ENCODE peak calls at places on chromosomes 16 and 17, in eight cellular contexts. One of them, this sample, is unnamed. For H3K4me1, the result is how much of the 10 kb centered on the place peaks cover.

GRCh38 chr17:64009571-64010402 is 10.6 kb downstream of the ICAM2 start:
- DNase-seq in left ventricle myocardium inferior: no peak
- DNase-seq in ovary: no peak
- DNase-seq in lung: no peak
- DNase-seq in thoracic aorta: no peak
- DNase-seq in aorta: no peak
- DNase-seq in HepG2: no peak
- DNase-seq in cardiac muscle cell: no peak
- DNase-seq in this sample: peak

GRCh38 chr16:57091990-57092785 is at the start of gene CPNE2:
- DNase-seq in left ventricle myocardium inferior: peak
- DNase-seq in cardiac muscle cell: peak
- DNase-seq in HepG2: no peak
- DNase-seq in thoracic aorta: no peak
- DNase-seq in ovary: peak
- DNase-seq in lung: peak
- DNase-seq in aorta: peak
- DNase-seq in this sample: no peak

GRCh38 chr16:87895641-87896141 is 26.4 kb upstream of the SLC7A5 start:
- DNase-seq in HepG2: no peak
- DNase-seq in thoracic aorta: no peak
- DNase-seq in aorta: no peak
- DNase-seq in left ventricle myocardium inferior: no peak
- DNase-seq in cardiac muscle cell: no peak
- DNase-seq in ovary: no peak
- DNase-seq in lung: no peak
- DNase-seq in this sample: no peak

GRCh38 chr17:66491213-66491612 is 188.8 kb downstream of the PRKCA start:
- DNase-seq in thoracic aorta: no peak
- DNase-seq in left ventricle myocardium inferior: no peak
- DNase-seq in lung: no peak
- DNase-seq in aorta: no peak
- DNase-seq in cardiac muscle cell: no peak
- DNase-seq in HepG2: no peak
- DNase-seq in ovary: no peak
- DNase-seq in this sample: no peak

GRCh38 chr16:24988593-24989338 is 26.4 kb downstream of the ARHGAP17 start:
- DNase-seq in lung: no peak
- DNase-seq in cardiac muscle cell: peak
- DNase-seq in thoracic aorta: no peak
- DNase-seq in HepG2: peak
- DNase-seq in aorta: no peak
- DNase-seq in ovary: no peak
- DNase-seq in left ventricle myocardium inferior: no peak
- DNase-seq in this sample: no peak

GRCh38 chr17:80501739-80502577 is 25.6 kb upstream of the NPTX1 start:
- DNase-seq in cardiac muscle cell: no peak
- DNase-seq in aorta: no peak
- DNase-seq in left ventricle myocardium inferior: no peak
- DNase-seq in lung: no peak
- DNase-seq in HepG2: no peak
- DNase-seq in thoracic aorta: no peak
- DNase-seq in ovary: no peak
- DNase-seq in this sample: peak

GRCh38 chr16:56861756-56862155 is 3.3 kb upstream of the SLC12A3 start:
- DNase-seq in ovary: no peak
- DNase-seq in aorta: no peak
- DNase-seq in HepG2: no peak
- DNase-seq in thoracic aorta: no peak
- DNase-seq in lung: no peak
- DNase-seq in left ventricle myocardium inferior: no peak
- DNase-seq in cardiac muscle cell: no peak
- DNase-seq in this sample: no peak

GRCh38 chr17:73669771-73670170 is 25.5 kb upstream of the SDK2 start:
- DNase-seq in left ventricle myocardium inferior: no peak
- DNase-seq in lung: no peak
- DNase-seq in HepG2: no peak
- DNase-seq in cardiac muscle cell: no peak
- DNase-seq in aorta: no peak
- DNase-seq in ovary: no peak
- DNase-seq in thoracic aorta: no peak
- DNase-seq in this sample: no peak

GRCh38 chr17:31490991-31491793 is 99.7 kb downstream of the RAB11FIP4 start:
- DNase-seq in aorta: no peak
- DNase-seq in left ventricle myocardium inferior: no peak
- DNase-seq in cardiac muscle cell: no peak
- DNase-seq in lung: no peak
- DNase-seq in HepG2: no peak
- DNase-seq in ovary: no peak
- DNase-seq in thoracic aorta: no peak
- DNase-seq in this sample: no peak

GRCh38 chr16:26963109-26963508 is 103.6 kb upstream of the C16orf82 start:
- DNase-seq in thoracic aorta: no peak
- DNase-seq in aorta: no peak
- DNase-seq in lung: no peak
- DNase-seq in cardiac muscle cell: peak
- DNase-seq in ovary: no peak
- DNase-seq in HepG2: peak
- DNase-seq in left ventricle myocardium inferior: no peak
- DNase-seq in this sample: no peak

GRCh38 chr16:46745594-46745993 is 2.5 kb downstream of the MYLK3 start:
- DNase-seq in cardiac muscle cell: no peak
- DNase-seq in lung: no peak
- DNase-seq in ovary: no peak
- DNase-seq in HepG2: no peak
- DNase-seq in aorta: peak
- DNase-seq in thoracic aorta: no peak
- DNase-seq in left ventricle myocardium inferior: no peak
- DNase-seq in this sample: peak

GRCh38 chr16:2237552-2238395 is 1.5 kb downstream of the DNASE1L2 start:
- DNase-seq in aorta: no peak
- DNase-seq in cardiac muscle cell: no peak
- DNase-seq in lung: no peak
- DNase-seq in left ventricle myocardium inferior: no peak
- DNase-seq in thoracic aorta: no peak
- DNase-seq in ovary: no peak
- DNase-seq in HepG2: no peak
- DNase-seq in this sample: no peak

GRCh38 chr17:78872486-78872885 is 30.5 kb downstream of the CEP295NL start:
- DNase-seq in cardiac muscle cell: no peak
- DNase-seq in lung: no peak
- DNase-seq in HepG2: no peak
- DNase-seq in aorta: no peak
- DNase-seq in left ventricle myocardium inferior: no peak
- DNase-seq in ovary: no peak
- DNase-seq in thoracic aorta: no peak
- DNase-seq in this sample: no peak

GRCh38 chr17:72760368-72760767 is 332.1 kb downstream of the SLC39A11 start:
- DNase-seq in aorta: no peak
- DNase-seq in left ventricle myocardium inferior: no peak
- DNase-seq in ovary: no peak
- DNase-seq in lung: no peak
- DNase-seq in thoracic aorta: no peak
- DNase-seq in cardiac muscle cell: no peak
- DNase-seq in HepG2: no peak
- DNase-seq in this sample: no peak

DNA sequence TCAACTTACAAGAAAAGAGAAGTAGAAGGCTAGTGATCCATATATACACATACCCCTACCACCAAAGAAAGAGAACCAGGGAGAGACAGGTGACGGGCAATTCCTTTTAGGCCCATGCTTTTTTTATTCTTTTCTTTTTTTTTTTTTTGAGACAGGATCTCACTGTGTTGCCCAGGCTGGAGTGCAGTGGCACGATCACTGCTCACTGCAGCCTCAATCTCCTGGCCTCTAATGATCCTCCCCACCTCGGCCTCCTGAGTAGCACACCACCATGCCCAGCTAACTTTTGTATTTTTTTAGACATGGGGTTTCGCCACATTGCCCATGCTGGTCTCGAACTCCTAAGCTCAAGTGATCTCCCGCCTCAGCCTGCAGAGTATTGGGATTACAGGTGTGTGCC is 4.8 kb downstream of the HSPB9 start:
- DNase-seq in lung: no peak
- DNase-seq in left ventricle myocardium inferior: no peak
- DNase-seq in cardiac muscle cell: no peak
- DNase-seq in thoracic aorta: no peak
- DNase-seq in ovary: no peak
- DNase-seq in HepG2: no peak
- DNase-seq in aorta: no peak
- DNase-seq in this sample: no peak
- H3K27ac ChIP-seq in lung: no peak
- H3K27ac ChIP-seq in left ventricle myocardium inferior: peak
- H3K27ac ChIP-seq in cardiac muscle cell: no peak
- H3K27ac ChIP-seq in thoracic aorta: no peak
- H3K27ac ChIP-seq in ovary: no peak
- H3K27ac ChIP-seq in HepG2: no peak
- H3K27ac ChIP-seq in aorta: no peak
- H3K27ac ChIP-seq in this sample: no peak

DNA sequence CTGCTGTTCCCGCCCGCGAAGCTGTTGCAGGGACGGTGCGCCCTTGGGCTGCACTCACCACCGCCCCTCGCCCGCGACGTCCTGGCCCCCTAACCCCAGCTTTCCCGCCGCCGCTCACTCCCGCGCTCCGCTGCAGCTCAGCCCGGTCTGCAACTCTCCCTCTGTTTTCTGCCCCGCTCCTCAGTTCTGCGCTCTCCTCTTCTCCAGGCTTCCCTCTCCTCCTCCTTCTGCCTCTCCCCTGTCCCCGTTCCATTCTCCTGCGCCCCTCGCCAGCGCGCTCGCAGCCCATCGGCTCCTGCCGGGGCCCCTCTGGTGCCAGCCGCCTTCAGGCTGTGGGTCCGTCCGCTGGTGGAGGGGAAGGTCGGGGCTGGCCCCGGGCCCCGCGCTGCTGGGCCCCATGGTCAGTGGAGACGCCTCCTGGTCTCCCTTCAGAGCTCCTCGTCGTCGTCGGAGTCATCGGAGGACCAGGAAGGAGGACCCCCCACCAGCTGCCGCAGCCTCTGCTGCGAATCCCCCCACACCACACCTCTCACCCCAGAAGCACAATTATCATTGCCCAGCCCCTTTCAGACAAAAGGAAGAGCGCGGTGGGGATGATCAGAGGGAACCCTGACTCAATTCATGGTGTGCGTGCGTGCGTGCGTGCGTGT is 223.2 kb upstream of the FOXF1 start:
- DNase-seq in HepG2: no peak
- DNase-seq in cardiac muscle cell: no peak
- DNase-seq in aorta: no peak
- DNase-seq in lung: no peak
- DNase-seq in left ventricle myocardium inferior: no peak
- DNase-seq in thoracic aorta: no peak
- DNase-seq in ovary: no peak
- DNase-seq in this sample: no peak
- H3K4me1 ChIP-seq in HepG2: under half
- H3K4me1 ChIP-seq in cardiac muscle cell: under half
- H3K4me1 ChIP-seq in aorta: under half
- H3K4me1 ChIP-seq in lung: under half
- H3K4me1 ChIP-seq in left ventricle myocardium inferior: under half
- H3K4me1 ChIP-seq in thoracic aorta: under half
- H3K4me1 ChIP-seq in ovary: under half
- H3K4me1 ChIP-seq in this sample: under half

DNA sequence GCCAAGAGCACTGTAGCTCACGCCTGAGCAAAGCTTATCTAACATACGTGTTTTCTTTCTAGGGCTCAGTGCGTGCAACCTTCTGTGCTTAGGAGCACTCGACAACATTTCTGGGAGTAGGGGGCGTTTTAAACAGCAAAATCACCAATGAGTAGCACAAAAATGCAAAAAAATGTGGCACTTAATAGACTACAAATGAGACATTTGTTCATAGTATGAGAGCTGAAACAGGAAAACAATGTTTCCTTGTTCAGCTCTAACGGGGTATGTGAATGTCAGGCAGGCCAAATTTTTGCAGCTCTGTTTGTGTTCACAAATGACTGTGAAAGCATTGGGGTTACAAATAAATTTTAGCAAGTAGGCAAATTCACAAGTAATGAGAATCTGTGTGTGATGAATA is 206.3 kb downstream of the CNTNAP4 start:
- DNase-seq in aorta: no peak
- DNase-seq in ovary: no peak
- DNase-seq in thoracic aorta: no peak
- DNase-seq in left ventricle myocardium inferior: no peak
- DNase-seq in lung: no peak
- DNase-seq in HepG2: no peak
- DNase-seq in cardiac muscle cell: no peak
- DNase-seq in this sample: no peak
- H3K27ac ChIP-seq in aorta: no peak
- H3K27ac ChIP-seq in ovary: no peak
- H3K27ac ChIP-seq in thoracic aorta: no peak
- H3K27ac ChIP-seq in left ventricle myocardium inferior: no peak
- H3K27ac ChIP-seq in lung: no peak
- H3K27ac ChIP-seq in HepG2: no peak
- H3K27ac ChIP-seq in cardiac muscle cell: no peak
- H3K27ac ChIP-seq in this sample: no peak

DNA sequence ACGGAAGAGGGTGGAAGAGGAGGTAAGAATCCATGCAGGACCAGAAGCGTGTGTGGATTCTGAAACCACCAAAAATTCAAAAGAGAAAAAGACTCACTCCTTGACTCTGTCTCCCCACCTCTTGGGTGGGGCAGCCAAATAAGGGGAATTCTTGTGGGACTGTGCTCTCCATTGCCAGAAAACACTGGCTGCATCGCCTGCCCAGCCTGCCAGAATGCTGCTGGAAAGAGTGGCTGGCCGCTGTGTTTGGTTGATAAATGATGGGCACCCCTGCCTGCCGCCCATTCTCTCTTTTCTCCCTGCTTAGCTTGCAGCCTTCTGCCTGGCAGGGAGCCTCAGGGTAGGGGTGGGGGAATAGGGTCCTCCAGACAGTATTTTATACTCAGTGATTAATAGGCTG is 11.6 kb upstream of the KAT7 start:
- DNase-seq in aorta: peak
- DNase-seq in cardiac muscle cell: no peak
- DNase-seq in HepG2: no peak
- DNase-seq in lung: no peak
- DNase-seq in left ventricle myocardium inferior: no peak
- DNase-seq in ovary: no peak
- DNase-seq in thoracic aorta: no peak
- DNase-seq in this sample: no peak
- H3K4me1 ChIP-seq in aorta: under half
- H3K4me1 ChIP-seq in cardiac muscle cell: under half
- H3K4me1 ChIP-seq in HepG2: under half
- H3K4me1 ChIP-seq in lung: under half
- H3K4me1 ChIP-seq in left ventricle myocardium inferior: under half
- H3K4me1 ChIP-seq in ovary: under half
- H3K4me1 ChIP-seq in thoracic aorta: under half
- H3K4me1 ChIP-seq in this sample: under half

GRCh38 chr17:40511136-40511535 is 9.7 kb upstream of the TNS4 start:
- DNase-seq in aorta: no peak
- DNase-seq in ovary: no peak
- DNase-seq in left ventricle myocardium inferior: no peak
- DNase-seq in HepG2: no peak
- DNase-seq in lung: no peak
- DNase-seq in thoracic aorta: no peak
- DNase-seq in cardiac muscle cell: no peak
- DNase-seq in this sample: no peak
- H3K27ac ChIP-seq in aorta: no peak
- H3K27ac ChIP-seq in ovary: no peak
- H3K27ac ChIP-seq in left ventricle myocardium inferior: no peak
- H3K27ac ChIP-seq in HepG2: no peak
- H3K27ac ChIP-seq in lung: no peak
- H3K27ac ChIP-seq in thoracic aorta: no peak
- H3K27ac ChIP-seq in cardiac muscle cell: no peak
- H3K27ac ChIP-seq in this sample: peak